ENCODE peak calls at places on chromosomes 3 and 15, in seven cellular contexts. W is BJ, C is uterus, B is left lung, G is breast epithelium, R is stomach, I is HCT116. Q is an unnamed sample.

GRCh38 chr3:144189044-144189443 is 217.4 kb downstream of the DIPK2A start:
- DNase-seq in W (no peak), C (no peak), B (no peak), G (no peak), R (no peak), I (no peak), Q (no peak)

GRCh38 chr15:85764649-85765277 is 30.0 kb downstream of the KLHL25 start:
- DNase-seq in W (no peak), C (no peak), B (no peak), G (no peak), R (no peak), I (no peak), Q (no peak)

GRCh38 chr3:32817195-32817560 is 619 bp upstream of the TRIM71 start:
- DNase-seq in W (no peak), C (no peak), B (no peak), G (no peak), R (no peak), I (no peak), Q (no peak)

GRCh38 chr3:16437640-16438039 is 75.9 kb downstream of the RFTN1 start:
- DNase-seq in W (no peak), C (no peak), B (no peak), G (no peak), R (no peak), I (no peak), Q (no peak)

GRCh38 chr15:67446449-67446848 is 74.5 kb upstream of the C15orf61 start:
- DNase-seq in W (no peak), C (no peak), B (no peak), G (no peak), R (no peak), I (no peak), Q (no peak)

GRCh38 chr3:142935963-142936362 is 27.5 kb downstream of the PAQR9 start:
- DNase-seq in W (no peak), C (no peak), B (no peak), G (no peak), R (no peak), I (no peak), Q (no peak)

GRCh38 chr3:153210660-153211059 is 48.6 kb downstream of the RAP2B start:
- DNase-seq in W (no peak), C (no peak), B (no peak), G (no peak), R (no peak), I (no peak), Q (no peak)

GRCh38 chr15:39720081-39720480 is 62.6 kb downstream of the FSIP1 start:
- DNase-seq in W (no peak), C (no peak), B (no peak), G (no peak), R (no peak), I (no peak), Q (no peak)

GRCh38 chr3:128340904-128341555 is 125.7 kb downstream of the DNAJB8 start:
- DNase-seq in W (no peak), C (no peak), B (peak; percentile 26), G (peak; percentile 7), R (no peak), I (no peak), Q (no peak)

GRCh38 chr3:173708191-173708590 is 310.6 kb downstream of the NLGN1 start:
- DNase-seq in W (no peak), C (no peak), B (no peak), G (no peak), R (no peak), I (no peak), Q (no peak)

GRCh38 chr3:87810427-87810826 is 248.4 kb downstream of the CGGBP1 start:
- DNase-seq in W (no peak), C (no peak), B (no peak), G (no peak), R (no peak), I (no peak), Q (no peak)

GRCh38 chr3:107928084-107928445 is 162.8 kb downstream of the CD47 start:
- DNase-seq in W (no peak), C (no peak), B (no peak), G (no peak), R (no peak), I (no peak), Q (no peak)

GRCh38 chr15:58475573-58476524 is 44.1 kb downstream of the LIPC start:
- DNase-seq in W (no peak), C (no peak), B (no peak), G (no peak), R (no peak), I (no peak), Q (peak; percentile 18)

GRCh38 chr15:94584833-94585244 is 353.5 kb downstream of the MCTP2 start:
- DNase-seq in W (no peak), C (peak; percentile 18), B (peak; percentile 35), G (no peak), R (no peak), I (no peak), Q (no peak)

GRCh38 chr3:42535981-42536784 is 33.7 kb downstream of the VIPR1 start:
- DNase-seq in W (no peak), C (no peak), B (peak; percentile 31), G (no peak), R (peak; percentile 36), I (no peak), Q (peak; percentile 74)

GRCh38 chr3:195181781-195182469 is 89.0 kb downstream of the XXYLT1 start:
- DNase-seq in W (no peak), C (peak; percentile 15), B (no peak), G (no peak), R (no peak), I (no peak), Q (no peak)

GRCh38 chr3:3015472-3016089 is 94.6 kb downstream of the IL5RA start:
- DNase-seq in W (no peak), C (no peak), B (no peak), G (no peak), R (no peak), I (peak; percentile 8), Q (no peak)

GRCh38 chr3:115913069-115913686 is 289.9 kb downstream of the GAP43 start:
- DNase-seq in W (no peak), C (no peak), B (no peak), G (no peak), R (no peak), I (no peak), Q (no peak)

GRCh38 chr15:90343391-90343790 is 8.7 kb upstream of the ZNF774 start:
- DNase-seq in W (no peak), C (no peak), B (no peak), G (no peak), R (no peak), I (no peak), Q (no peak)

GRCh38 chr3:106620646-106621045 is 751.8 kb upstream of the CBLB start:
- DNase-seq in W (no peak), C (no peak), B (no peak), G (no peak), R (no peak), I (no peak), Q (no peak)

GRCh38 chr3:11832964-11833621 is 13.6 kb downstream of the TAMM41 start:
- DNase-seq in W (no peak), C (no peak), B (no peak), G (no peak), R (peak; percentile 56), I (no peak), Q (no peak)

GRCh38 chr3:178669046-178669445 is 132.8 kb downstream of the KCNMB2 start:
- DNase-seq in W (peak; percentile 10), C (no peak), B (no peak), G (no peak), R (no peak), I (no peak), Q (no peak)

GRCh38 chr3:71930056-71930991 is 145.4 kb upstream of the PROK2 start:
- DNase-seq in W (no peak), C (peak; percentile 36), B (no peak), G (no peak), R (no peak), I (peak; percentile 23), Q (peak; percentile 90)

GRCh38 chr15:88467935-88468528 is 524 bp downstream of the MRPS11 start:
- DNase-seq in W (no peak), C (no peak), B (no peak), G (no peak), R (no peak), I (no peak), Q (no peak)

GRCh38 chr3:128411574-128412064 is 55.1 kb downstream of the DNAJB8 start:
- DNase-seq in W (no peak), C (no peak), B (no peak), G (no peak), R (no peak), I (no peak), Q (no peak)

GRCh38 chr3:72161870-72162617 is 377.1 kb upstream of the PROK2 start:
- DNase-seq in W (no peak), C (peak; percentile 77), B (no peak), G (peak; percentile 79), R (no peak), I (no peak), Q (no peak)

DNA sequence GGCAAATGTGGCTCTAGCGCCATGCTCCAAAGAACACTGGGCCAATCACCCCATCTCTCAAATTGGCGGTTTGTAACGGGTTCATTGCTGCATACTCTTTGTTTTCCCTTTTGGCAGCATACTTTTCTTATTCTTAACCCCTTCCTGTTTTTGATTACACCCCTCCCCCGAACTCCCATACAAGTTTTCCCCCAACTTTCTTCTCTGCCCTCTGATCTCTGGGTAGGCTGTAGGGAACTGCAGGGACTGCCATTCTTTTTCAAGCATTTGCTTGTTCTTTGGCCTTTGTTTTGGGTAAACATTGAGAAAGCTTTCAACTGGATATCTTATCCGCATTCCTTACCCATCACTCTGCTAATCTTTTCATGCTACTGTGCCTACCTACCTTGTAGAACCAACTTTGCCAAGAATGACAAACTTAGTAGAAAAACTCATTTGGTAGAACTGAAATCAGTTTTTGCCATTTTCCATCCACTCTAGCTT is 1.6 kb downstream of the PPM1L start:
- DNase-seq in W (no peak), C (no peak), B (no peak), G (no peak), R (no peak), I (no peak), Q (no peak)
- H3K4me3 ChIP-seq in W (no peak overlapping the region), C (no peak overlapping the region), B (peak overlapping the region; percentile 79), G (peak overlapping the region; percentile 97), R (peak overlapping the region; percentile 90), I (no peak overlapping the region), Q (no peak overlapping the region)

DNA sequence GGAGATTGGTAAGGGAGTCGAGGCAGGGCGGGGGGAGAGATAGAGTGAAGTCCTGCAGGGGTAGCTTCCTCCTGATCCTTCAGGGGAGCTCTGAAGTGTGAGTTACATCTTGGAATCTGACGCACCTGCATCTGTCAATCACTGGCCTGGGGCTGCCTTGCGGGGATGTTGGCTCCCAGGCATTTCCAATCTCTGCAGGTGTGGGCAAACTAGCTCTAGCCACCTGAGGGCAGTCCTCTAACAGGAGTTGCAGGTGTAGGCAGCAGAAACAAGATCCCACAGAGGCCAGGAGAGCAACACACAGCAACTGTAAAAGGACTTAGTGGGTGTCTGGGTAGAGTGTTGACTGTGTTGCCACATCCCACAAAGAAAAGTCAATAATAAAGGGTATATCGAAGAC is 63.6 kb downstream of the ZNF621 start:
- DNase-seq in W (no peak), C (no peak), B (no peak), G (no peak), R (no peak), I (no peak), Q (peak; percentile 20)
- TF ChIP-seq CTCF in W (no peak), C (no peak), B (no peak), G (no peak), R (no peak), I (peak; percentile 10), Q (peak; percentile 53)

GRCh38 chr15:52788099-52788986 is 1.8 kb downstream of the ONECUT1 start:
- DNase-seq in W (no peak), C (no peak), B (no peak), G (no peak), R (no peak), I (no peak), Q (peak; percentile 28)
- H3K4me3 ChIP-seq in W (no peak overlapping the region), C (no peak overlapping the region), B (no peak overlapping the region), G (no peak overlapping the region), R (peak overlapping the region; percentile 59), I (no peak overlapping the region), Q (peak overlapping the region; percentile 45)

GRCh38 chr3:187295635-187296034 is 4.1 kb upstream of the MASP1 start:
- DNase-seq in W (no peak), C (no peak), B (no peak), G (no peak), R (no peak), I (no peak), Q (no peak)
- TF ChIP-seq CTCF in W (no peak), C (no peak), B (no peak), G (no peak), R (no peak), I (peak; percentile 47), Q (peak; percentile 20)